ENCODE peak calls at places on chromosomes 7 and 10, in nine cellular contexts. T, D, S, B, O, X, P, U and F are unnamed samples.

GRCh38 chr7:46880508-46881196 is 701.3 kb downstream of the TNS3 start:
- DNase-seq in T (no peak), D (no peak), S (no peak), B (no peak), O (no peak), X (no peak), P (no peak), U (no peak), F (no peak)

GRCh38 chr7:29609162-29610030 is 45.8 kb downstream of the PRR15 start:
- DNase-seq in T (no peak), D (no peak), S (no peak), B (peak; percentile 57), O (peak; percentile 60), X (peak; percentile 43), P (no peak), U (no peak), F (no peak)

GRCh38 chr10:75527542-75527941 is 96.1 kb downstream of the LRMDA start:
- DNase-seq in T (no peak), D (no peak), S (no peak), B (no peak), O (no peak), X (no peak), P (no peak), U (no peak), F (no peak)

GRCh38 chr10:8044908-8045727 is 9.4 kb upstream of the GATA3 start:
- DNase-seq in T (no peak), D (no peak), S (no peak), B (no peak), O (no peak), X (no peak), P (peak; percentile 67), U (peak; percentile 25), F (no peak)

GRCh38 chr10:119364941-119365340 is 157.6 kb downstream of the GRK5 start:
- DNase-seq in T (no peak), D (no peak), S (no peak), B (no peak), O (no peak), X (peak; percentile 64), P (peak; percentile 55), U (no peak), F (no peak)

GRCh38 chr10:34305189-34305588 is 509.9 kb downstream of the PARD3 start:
- DNase-seq in T (no peak), D (no peak), S (no peak), B (no peak), O (no peak), X (no peak), P (no peak), U (no peak), F (no peak)

GRCh38 chr10:43196131-43196980 is 58.1 kb downstream of the CSGALNACT2 start:
- DNase-seq in T (no peak), D (no peak), S (no peak), B (no peak), O (no peak), X (no peak), P (peak; percentile 60), U (no peak), F (no peak)

GRCh38 chr7:20270867-20271266 is 53.7 kb upstream of the MACC1 start:
- DNase-seq in T (no peak), D (no peak), S (no peak), B (no peak), O (no peak), X (no peak), P (no peak), U (no peak), F (no peak)